ENCODE peak calls at places on chromosomes 2 and 18, in four cellular contexts. One of them, this sample, is unnamed.

GRCh38 chr18:36833120-36833519 is 4.2 kb downstream of the KIAA1328 start:
- DNase-seq in HT-29: no peak
- DNase-seq in activated naive CD4-positive, alpha-beta T cell: no peak
- DNase-seq in NCI-H446 treated with DMSO at 0.1 percent for 48 hours: no peak
- DNase-seq in this sample: no peak

GRCh38 chr2:119114266-119114665 is 44.3 kb downstream of the C1QL2 start:
- DNase-seq in HT-29: no peak
- DNase-seq in activated naive CD4-positive, alpha-beta T cell: no peak
- DNase-seq in NCI-H446 treated with DMSO at 0.1 percent for 48 hours: no peak
- DNase-seq in this sample: no peak

GRCh38 chr2:211599146-211599545 is 939.5 kb downstream of the ERBB4 start:
- DNase-seq in NCI-H446 treated with DMSO at 0.1 percent for 48 hours: no peak
- DNase-seq in HT-29: no peak
- DNase-seq in activated naive CD4-positive, alpha-beta T cell: no peak
- DNase-seq in this sample: no peak

GRCh38 chr2:85242321-85242720 is 85.5 kb downstream of the TGOLN2 start:
- DNase-seq in activated naive CD4-positive, alpha-beta T cell: no peak
- DNase-seq in HT-29: no peak
- DNase-seq in NCI-H446 treated with DMSO at 0.1 percent for 48 hours: no peak
- DNase-seq in this sample: no peak

GRCh38 chr18:76721207-76721996 is 101.0 kb upstream of the ZNF236 start:
- DNase-seq in activated naive CD4-positive, alpha-beta T cell: peak; percentile 44
- DNase-seq in HT-29: no peak
- DNase-seq in NCI-H446 treated with DMSO at 0.1 percent for 48 hours: no peak
- DNase-seq in this sample: no peak

GRCh38 chr2:231308631-231309414 is 86.7 kb upstream of the B3GNT7 start:
- DNase-seq in NCI-H446 treated with DMSO at 0.1 percent for 48 hours: no peak
- DNase-seq in activated naive CD4-positive, alpha-beta T cell: no peak
- DNase-seq in HT-29: peak; percentile 45
- DNase-seq in this sample: no peak

GRCh38 chr18:79466591-79466990 is 70.9 kb downstream of the NFATC1 start:
- DNase-seq in NCI-H446 treated with DMSO at 0.1 percent for 48 hours: no peak
- DNase-seq in activated naive CD4-positive, alpha-beta T cell: no peak
- DNase-seq in HT-29: no peak
- DNase-seq in this sample: no peak

GRCh38 chr18:13462686-13463085 is 244.1 kb downstream of the LDLRAD4 start:
- DNase-seq in NCI-H446 treated with DMSO at 0.1 percent for 48 hours: no peak
- DNase-seq in HT-29: no peak
- DNase-seq in activated naive CD4-positive, alpha-beta T cell: no peak
- DNase-seq in this sample: no peak

GRCh38 chr2:231615058-231615671 is 22.5 kb downstream of the TEX44 start:
- DNase-seq in HT-29: no peak
- DNase-seq in activated naive CD4-positive, alpha-beta T cell: no peak
- DNase-seq in NCI-H446 treated with DMSO at 0.1 percent for 48 hours: no peak
- DNase-seq in this sample: no peak

GRCh38 chr2:170425291-170425751 is 247.4 kb downstream of the MYO3B start:
- DNase-seq in HT-29: peak; percentile 48
- DNase-seq in NCI-H446 treated with DMSO at 0.1 percent for 48 hours: no peak
- DNase-seq in activated naive CD4-positive, alpha-beta T cell: no peak
- DNase-seq in this sample: no peak

GRCh38 chr2:217331577-217332139 is 471.8 kb upstream of the TNP1 start:
- DNase-seq in NCI-H446 treated with DMSO at 0.1 percent for 48 hours: no peak
- DNase-seq in activated naive CD4-positive, alpha-beta T cell: no peak
- DNase-seq in HT-29: peak; percentile 64
- DNase-seq in this sample: peak; percentile 49

GRCh38 chr2:134819334-134819733 is 19.1 kb upstream of the ACMSD start:
- DNase-seq in NCI-H446 treated with DMSO at 0.1 percent for 48 hours: no peak
- DNase-seq in HT-29: no peak
- DNase-seq in activated naive CD4-positive, alpha-beta T cell: no peak
- DNase-seq in this sample: no peak

GRCh38 chr2:101265893-101266499 is 13.3 kb downstream of the CNOT11 start:
- DNase-seq in activated naive CD4-positive, alpha-beta T cell: no peak
- DNase-seq in NCI-H446 treated with DMSO at 0.1 percent for 48 hours: no peak
- DNase-seq in HT-29: peak; percentile 71
- DNase-seq in this sample: no peak

GRCh38 chr2:122081743-122082142 is 326.3 kb downstream of the TSN start:
- DNase-seq in activated naive CD4-positive, alpha-beta T cell: no peak
- DNase-seq in NCI-H446 treated with DMSO at 0.1 percent for 48 hours: no peak
- DNase-seq in HT-29: no peak
- DNase-seq in this sample: no peak

GRCh38 chr2:7666561-7667259 is 749.5 kb downstream of the RNF144A start:
- DNase-seq in activated naive CD4-positive, alpha-beta T cell: no peak
- DNase-seq in HT-29: no peak
- DNase-seq in NCI-H446 treated with DMSO at 0.1 percent for 48 hours: peak; percentile 76
- DNase-seq in this sample: no peak

GRCh38 chr2:236366406-236366805 is 102.2 kb upstream of the ASB18 start:
- DNase-seq in NCI-H446 treated with DMSO at 0.1 percent for 48 hours: no peak
- DNase-seq in HT-29: no peak
- DNase-seq in activated naive CD4-positive, alpha-beta T cell: no peak
- DNase-seq in this sample: peak; percentile 60

GRCh38 chr2:23618696-23619530 is 233.9 kb downstream of the KLHL29 start:
- DNase-seq in activated naive CD4-positive, alpha-beta T cell: no peak
- DNase-seq in HT-29: no peak
- DNase-seq in NCI-H446 treated with DMSO at 0.1 percent for 48 hours: no peak
- DNase-seq in this sample: no peak

GRCh38 chr2:106547516-106547915 is 60.4 kb downstream of the CD8B2 start:
- DNase-seq in HT-29: no peak
- DNase-seq in NCI-H446 treated with DMSO at 0.1 percent for 48 hours: no peak
- DNase-seq in activated naive CD4-positive, alpha-beta T cell: no peak
- DNase-seq in this sample: no peak

GRCh38 chr2:5777089-5777488 is 84.9 kb downstream of the SOX11 start:
- DNase-seq in NCI-H446 treated with DMSO at 0.1 percent for 48 hours: no peak
- DNase-seq in activated naive CD4-positive, alpha-beta T cell: no peak
- DNase-seq in HT-29: peak; percentile 44
- DNase-seq in this sample: no peak

GRCh38 chr2:217933326-217933993 is 69.3 kb downstream of the TNS1 start:
- DNase-seq in activated naive CD4-positive, alpha-beta T cell: no peak
- DNase-seq in HT-29: peak; percentile 16
- DNase-seq in NCI-H446 treated with DMSO at 0.1 percent for 48 hours: no peak
- DNase-seq in this sample: no peak

GRCh38 chr2:70214958-70215357 is 24.1 kb upstream of the C2orf42 start:
- DNase-seq in activated naive CD4-positive, alpha-beta T cell: no peak
- DNase-seq in NCI-H446 treated with DMSO at 0.1 percent for 48 hours: no peak
- DNase-seq in HT-29: no peak
- DNase-seq in this sample: no peak

GRCh38 chr2:236982693-236983092 is 103.0 kb upstream of the COPS8 start:
- DNase-seq in NCI-H446 treated with DMSO at 0.1 percent for 48 hours: no peak
- DNase-seq in HT-29: no peak
- DNase-seq in activated naive CD4-positive, alpha-beta T cell: no peak
- DNase-seq in this sample: no peak

GRCh38 chr18:907880-908512 is 3.3 kb downstream of the ADCYAP1 start:
- DNase-seq in HT-29: no peak
- DNase-seq in NCI-H446 treated with DMSO at 0.1 percent for 48 hours: no peak
- DNase-seq in activated naive CD4-positive, alpha-beta T cell: no peak
- DNase-seq in this sample: no peak

GRCh38 chr18:23194969-23195957 is 60.0 kb downstream of the CABLES1 start:
- DNase-seq in activated naive CD4-positive, alpha-beta T cell: no peak
- DNase-seq in HT-29: no peak
- DNase-seq in NCI-H446 treated with DMSO at 0.1 percent for 48 hours: no peak
- DNase-seq in this sample: no peak

GRCh38 chr2:9205963-9206948 is at the start of gene ASAP2:
- DNase-seq in activated naive CD4-positive, alpha-beta T cell: no peak
- DNase-seq in NCI-H446 treated with DMSO at 0.1 percent for 48 hours: peak; percentile 25
- DNase-seq in HT-29: peak; percentile 87
- DNase-seq in this sample: peak; percentile 86

GRCh38 chr2:98907966-98908905 is 27.8 kb downstream of the CRACDL start:
- DNase-seq in NCI-H446 treated with DMSO at 0.1 percent for 48 hours: no peak
- DNase-seq in HT-29: no peak
- DNase-seq in activated naive CD4-positive, alpha-beta T cell: no peak
- DNase-seq in this sample: no peak

This sample was measured in SJCRH30.